ENCODE peak calls at places on chromosomes 13 and 19, in six cellular contexts. S is K562, O is endothelial cell of umbilical vein, H is GM12878, Y is NB4, B is HepG2. F is an unnamed sample.

GRCh38 chr13:60612593-60612992 is 215.6 kb downstream of the TDRD3 start:
- DNase-seq in O (no peak), H (no peak), S (no peak), Y (no peak), B (no peak), F (no peak)

GRCh38 chr19:40284501-40285352 is at the start of gene AKT2:
- DNase-seq in Y (peak), O (no peak), S (peak), H (peak), B (no peak), F (peak)

GRCh38 chr13:86155756-86156155 is 356.5 kb upstream of the SLITRK6 start:
- DNase-seq in S (no peak), B (no peak), Y (no peak), H (no peak), O (no peak), F (no peak)

GRCh38 chr19:41945135-41945766 is 13.9 kb downstream of the RABAC1 start:
- DNase-seq in B (no peak), S (no peak), H (peak), Y (no peak), O (no peak), F (no peak)

GRCh38 chr19:52566588-52566987 is 3.5 kb upstream of the ZNF701 start:
- DNase-seq in O (peak), H (no peak), B (no peak), S (peak), Y (no peak), F (no peak)

GRCh38 chr19:53365899-53366493 is 491 bp downstream of the ZNF525 start:
- DNase-seq in O (no peak), Y (peak), B (peak), H (no peak), S (peak), F (no peak)

GRCh38 chr13:43269037-43269476 is 245.7 kb downstream of the DNAJC15 start:
- DNase-seq in O (peak), S (no peak), H (no peak), B (peak), Y (no peak), F (peak)

GRCh38 chr13:43652751-43653150 is 134.0 kb downstream of the ENOX1 start:
- DNase-seq in O (no peak), H (no peak), S (no peak), B (no peak), Y (no peak), F (no peak)

GRCh38 chr19:15550847-15551182 is 42.5 kb downstream of the CYP4F22 start:
- DNase-seq in B (peak), O (no peak), H (no peak), Y (no peak), S (no peak), F (peak)

GRCh38 chr13:109199280-109199679 is 569.9 kb downstream of the MYO16 start:
- DNase-seq in O (peak), Y (no peak), B (no peak), H (no peak), S (no peak), F (no peak)

GRCh38 chr19:5193192-5193591 is 147.4 kb downstream of the PTPRS start:
- DNase-seq in Y (no peak), H (no peak), B (no peak), O (no peak), S (no peak), F (no peak)

GRCh38 chr13:31204592-31204991 is 4.8 kb downstream of the B3GLCT start:
- DNase-seq in Y (peak), H (no peak), O (peak), S (peak), B (peak), F (peak)

GRCh38 chr13:46232281-46232680 is 20.6 kb downstream of the LRRC63 start:
- DNase-seq in Y (no peak), B (no peak), S (no peak), H (no peak), O (peak), F (no peak)

GRCh38 chr19:35757231-35757748 is 461 bp upstream of the HSPB6 start:
- DNase-seq in O (peak), Y (peak), B (peak), H (no peak), S (peak), F (peak)

GRCh38 chr13:114234266-114234644 is 442 bp upstream of the CDC16 start:
- DNase-seq in S (no peak), H (no peak), Y (no peak), O (no peak), B (no peak), F (no peak)

GRCh38 chr13:99992376-99992775 is 10.8 kb downstream of the ZIC2 start:
- DNase-seq in H (no peak), B (no peak), S (no peak), O (no peak), Y (peak), F (no peak)

GRCh38 chr13:40452741-40453665 is 213.4 kb downstream of the FOXO1 start:
- DNase-seq in H (no peak), Y (peak), O (no peak), B (peak), S (no peak), F (peak)

GRCh38 chr19:40921005-40921897 is 39.2 kb upstream of the CYP2A7 start:
- DNase-seq in O (peak), Y (no peak), S (no peak), B (peak), H (no peak), F (peak)

GRCh38 chr19:2337329-2337707 is 8.8 kb downstream of the SPPL2B start:
- DNase-seq in Y (no peak), B (peak), H (no peak), S (no peak), O (no peak), F (no peak)
- TF ChIP-seq MYC in Y (no peak), B (no peak), H (no peak), S (no peak), O (no peak), F (no peak)

GRCh38 chr19:28700176-28700575 is 512.8 kb downstream of the UQCRFS1 start:
- DNase-seq in B (no peak), H (no peak), Y (no peak), O (no peak), S (no peak), F (no peak)
- TF ChIP-seq MYC in B (no peak), H (no peak), Y (no peak), O (no peak), S (no peak), F (no peak)

DNA sequence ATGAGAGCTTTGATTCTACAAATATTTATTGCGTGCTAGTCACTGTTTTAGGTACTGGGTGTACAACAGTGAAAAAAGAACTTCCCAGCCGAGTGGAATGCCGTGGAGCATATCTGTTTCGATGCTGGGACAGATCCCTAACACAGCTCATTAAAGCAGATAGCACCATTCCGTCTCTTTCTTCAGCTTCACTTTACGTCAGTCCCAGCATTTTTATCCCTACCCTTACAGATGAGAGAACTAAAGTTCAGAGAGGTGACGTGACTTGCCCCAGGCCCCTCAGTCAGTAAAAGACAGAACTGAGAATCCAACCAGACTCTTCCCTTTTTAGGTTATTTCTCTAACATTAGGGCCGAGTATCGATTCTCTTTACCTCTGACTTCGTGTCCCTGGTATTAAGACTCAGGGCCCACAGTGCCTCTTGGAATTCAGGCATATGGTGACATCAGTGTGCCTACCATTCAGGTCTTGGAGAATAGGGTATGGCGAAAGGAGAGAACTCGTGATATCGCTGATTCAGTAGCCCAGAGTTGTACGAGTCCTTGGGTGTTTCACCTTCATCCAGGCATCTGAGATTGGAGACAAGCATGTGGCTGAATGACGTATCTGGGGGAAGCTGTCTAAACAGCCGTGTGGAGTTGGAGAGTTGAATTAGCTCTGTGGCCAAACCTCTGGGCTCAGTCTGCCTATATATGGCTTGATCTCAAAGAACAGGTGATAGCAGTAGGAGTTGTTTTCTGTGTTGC is 27.1 kb downstream of the ACTN4 start:
- DNase-seq in B (no peak), Y (no peak), O (no peak), H (no peak), S (peak), F (no peak)
- TF ChIP-seq MYC in B (no peak), Y (no peak), O (no peak), H (no peak), S (no peak), F (no peak)

GRCh38 chr19:1949304-1950101 is 8.5 kb downstream of the CSNK1G2 start:
- DNase-seq in H (no peak), O (no peak), B (no peak), Y (no peak), S (no peak), F (no peak)
- TF ChIP-seq MYC in H (no peak), O (no peak), B (no peak), Y (no peak), S (no peak), F (no peak)

DNA sequence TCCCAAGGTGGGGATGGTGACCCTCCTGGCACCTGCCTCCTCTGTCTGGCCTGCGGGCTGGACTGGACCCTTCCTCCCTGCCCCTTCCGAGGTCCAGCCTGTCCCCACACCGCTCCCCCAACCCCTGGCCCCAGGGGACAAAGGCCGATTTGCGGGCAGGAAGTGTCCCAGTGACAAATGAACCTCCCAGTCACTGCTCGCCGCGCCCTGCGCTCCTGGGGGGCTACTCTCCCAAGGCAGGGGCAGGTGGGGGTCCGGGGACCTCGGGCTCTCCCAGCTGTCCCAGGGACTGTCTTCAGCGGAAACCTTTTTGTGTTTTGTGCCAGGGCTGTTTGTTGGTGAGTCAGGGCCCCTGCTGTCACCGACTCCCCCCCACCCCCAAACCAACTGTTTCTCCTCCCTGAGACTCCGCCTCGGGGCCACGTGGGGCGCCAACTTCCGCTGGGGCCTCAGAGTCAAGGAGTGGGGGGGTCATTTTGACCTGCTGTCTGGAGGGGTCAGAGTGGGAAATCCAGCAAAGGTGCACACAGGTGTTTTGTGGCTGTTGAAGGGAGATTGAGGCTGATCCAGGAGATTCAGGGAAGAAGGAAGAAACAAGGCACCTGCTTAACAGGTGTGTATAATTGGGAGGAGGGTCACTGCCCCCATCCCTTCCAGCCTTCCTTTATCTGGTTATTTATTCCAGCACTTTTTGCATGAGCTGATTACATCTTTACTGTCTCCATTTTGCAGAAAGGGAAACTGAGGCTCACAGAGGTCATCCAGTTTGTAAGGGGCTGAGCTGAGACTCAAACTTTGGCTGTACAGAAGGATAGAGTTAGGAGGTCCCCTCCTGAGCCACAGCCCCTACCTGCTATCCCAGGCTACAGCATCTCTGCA is 831 bp downstream of the PGPEP1 start:
- DNase-seq in B (peak), Y (peak), S (peak), H (no peak), O (peak), F (no peak)
- TF ChIP-seq MYC in B (peak), Y (peak), S (no peak), H (no peak), O (no peak), F (no peak)

GRCh38 chr19:45990113-45990728 is 5.0 kb upstream of the CCDC61 start:
- DNase-seq in H (no peak), S (no peak), Y (no peak), B (no peak), O (no peak), F (no peak)
- TF ChIP-seq MYC in H (no peak), S (no peak), Y (no peak), B (no peak), O (no peak), F (no peak)